ENCODE peak calls at places on chromosome 20, in four cellular contexts. G, V, R and M are unnamed samples.

GRCh38 chr20:39429716-39430115 is 467.6 kb downstream of the DHX35 start:
- DNase-seq in G (peak; percentile 20), V (no peak), R (no peak), M (no peak)

GRCh38 chr20:58086763-58087566 is 141.5 kb downstream of the ANKRD60 start:
- DNase-seq in G (peak; percentile 51), V (peak; percentile 67), R (peak; percentile 45), M (no peak)

GRCh38 chr20:10739575-10739974 is 65.8 kb upstream of the JAG1 start:
- DNase-seq in G (no peak), V (no peak), R (no peak), M (no peak)

GRCh38 chr20:34364013-34364382 is 925 bp downstream of the ITCH start:
- DNase-seq in G (no peak), V (no peak), R (no peak), M (no peak)

GRCh38 chr20:24560571-24561485 is 91.4 kb downstream of the SYNDIG1 start:
- DNase-seq in G (no peak), V (no peak), R (no peak), M (no peak)

GRCh38 chr20:41734506-41734945 is 116.3 kb upstream of the CHD6 start:
- DNase-seq in G (peak; percentile 75), V (peak; percentile 74), R (peak; percentile 76), M (no peak)

GRCh38 chr20:41047975-41048305 is 19.3 kb downstream of the TOP1 start:
- DNase-seq in G (no peak), V (no peak), R (no peak), M (no peak)

GRCh38 chr20:57198359-57199072 is 67.9 kb downstream of the BMP7 start:
- DNase-seq in G (no peak), V (no peak), R (no peak), M (no peak)

GRCh38 chr20:53399592-53400335 is 193.9 kb downstream of the ZNF217 start:
- DNase-seq in G (no peak), V (no peak), R (no peak), M (no peak)

GRCh38 chr20:12723811-12724210 is 285.0 kb upstream of the SPTLC3 start:
- DNase-seq in G (no peak), V (no peak), R (no peak), M (no peak)

GRCh38 chr20:61800359-61801064 is 265.2 kb downstream of the TAF4 start:
- DNase-seq in G (no peak), V (no peak), R (no peak), M (no peak)

GRCh38 chr20:45111799-45112471 is 3.0 kb downstream of the WFDC5 start:
- DNase-seq in G (peak; percentile 56), V (peak; percentile 75), R (peak; percentile 43), M (no peak)

GRCh38 chr20:52103911-52104545 is 87.6 kb downstream of the ZFP64 start:
- DNase-seq in G (no peak), V (peak; percentile 70), R (no peak), M (no peak)

GRCh38 chr20:53708129-53708968 is 114.7 kb upstream of the ZNF217 start:
- DNase-seq in G (no peak), V (no peak), R (no peak), M (peak; percentile 94)

GRCh38 chr20:36575066-36575743 is 1.8 kb downstream of the TGIF2 start:
- DNase-seq in G (peak; percentile 73), V (peak; percentile 64), R (peak; percentile 39), M (no peak)

GRCh38 chr20:61789329-61789728 is 276.4 kb downstream of the TAF4 start:
- DNase-seq in G (no peak), V (no peak), R (no peak), M (no peak)

GRCh38 chr20:13017235-13017634 is 8.5 kb downstream of the SPTLC3 start:
- DNase-seq in G (no peak), V (no peak), R (no peak), M (no peak)

GRCh38 chr20:52303281-52303950 is 111.8 kb upstream of the ZFP64 start:
- DNase-seq in G (no peak), V (no peak), R (no peak), M (no peak)

GRCh38 chr20:48877299-48877698 is 44.2 kb upstream of the ARFGEF2 start:
- DNase-seq in G (no peak), V (no peak), R (no peak), M (no peak)

GRCh38 chr20:10357974-10358373 is 76.0 kb downstream of the MKKS start:
- DNase-seq in G (no peak), V (no peak), R (no peak), M (no peak)

GRCh38 chr20:48431635-48432034 is 396.2 kb downstream of the PREX1 start:
- DNase-seq in G (no peak), V (no peak), R (no peak), M (no peak)

GRCh38 chr20:40932436-40932835 is 96.2 kb upstream of the TOP1 start:
- DNase-seq in G (no peak), V (no peak), R (no peak), M (no peak)

GRCh38 chr20:62688855-62689460 is 19.7 kb upstream of the NTSR1 start:
- DNase-seq in G (peak; percentile 29), V (no peak), R (no peak), M (no peak)

GRCh38 chr20:15242773-15243172 is 905.4 kb upstream of the FLRT3 start:
- DNase-seq in G (no peak), V (no peak), R (no peak), M (no peak)

GRCh38 chr20:46563170-46563847 is 12.9 kb upstream of the OCSTAMP start:
- DNase-seq in G (no peak), V (peak; percentile 68), R (peak; percentile 36), M (no peak)

GRCh38 chr20:21510414-21510971 is 3.4 kb downstream of the NKX2-2 start:
- DNase-seq in G (no peak), V (peak; percentile 62), R (no peak), M (no peak)

GRCh38 chr20:61749406-61750075 is 316.1 kb downstream of the TAF4 start:
- DNase-seq in G (no peak), V (no peak), R (no peak), M (no peak)

GRCh38 chr20:57540889-57541288 is 15.9 kb upstream of the CTCFL start:
- DNase-seq in G (no peak), V (no peak), R (no peak), M (no peak)

GRCh38 chr20:3547906-3548305 is 77.1 kb downstream of the ATRN start:
- DNase-seq in G (peak; percentile 52), V (no peak), R (no peak), M (no peak)

GRCh38 chr20:10332656-10333421 is 101.2 kb downstream of the MKKS start:
- DNase-seq in G (no peak), V (no peak), R (no peak), M (no peak)

GRCh38 chr20:64119681-64120341 is 12.4 kb upstream of the NPBWR2 start:
- DNase-seq in G (no peak), V (peak; percentile 49), R (no peak), M (no peak)

GRCh38 chr20:44115762-44116644 is 71.0 kb downstream of the JPH2 start:
- DNase-seq in G (no peak), V (no peak), R (no peak), M (no peak)

GRCh38 chr20:46752639-46753235 is 43.3 kb downstream of the SLC2A10 start:
- DNase-seq in G (peak; percentile 63), V (peak; percentile 80), R (peak; percentile 48), M (no peak)

GRCh38 chr20:11686900-11687543 is 230.7 kb upstream of the BTBD3 start:
- DNase-seq in G (no peak), V (peak; percentile 66), R (no peak), M (no peak)

GRCh38 chr20:1618954-1619550 is 757 bp downstream of the SIRPB1 start:
- DNase-seq in G (peak; percentile 0), V (no peak), R (peak; percentile 0), M (no peak)
- TF ChIP-seq HDAC2 in G (no peak), V (no peak), R (no peak), M (no peak)

GRCh38 chr20:32476684-32477593 is 108.2 kb downstream of the NOL4L start:
- DNase-seq in G (no peak), V (no peak), R (no peak), M (no peak)
- H4K20me1 ChIP-seq in G (peaks cover 61% of the 10 kb centered on the region), V (peaks cover 20% of the 10 kb centered on the region), R (no peaks in the 10 kb centered on the region), M (peaks cover 7% of the 10 kb centered on the region)

GRCh38 chr20:60718743-60719142 is 533.3 kb upstream of the CDH4 start:
- DNase-seq in G (no peak), V (peak; percentile 79), R (peak; percentile 14), M (no peak)
- TF ChIP-seq HDAC2 in G (no peak), V (no peak), R (no peak), M (no peak)

GRCh38 chr20:4898845-4899244 is 102.5 kb downstream of the SLC23A2 start:
- DNase-seq in G (no peak), V (no peak), R (no peak), M (no peak)
- H4K20me1 ChIP-seq in G (no peaks in the 10 kb centered on the region), V (no peaks in the 10 kb centered on the region), R (no peaks in the 10 kb centered on the region), M (no peaks in the 10 kb centered on the region)

GRCh38 chr20:23095504-23095903 is 9.4 kb upstream of the CD93 start:
- DNase-seq in G (no peak), V (no peak), R (no peak), M (no peak)

GRCh38 chr20:23096986-23097520 is 10.9 kb upstream of the CD93 start:
- DNase-seq in G (no peak), V (no peak), R (no peak), M (no peak)

GRCh38 chr20:23100021-23100753 is 14.1 kb upstream of the CD93 start:
- DNase-seq in G (no peak), V (no peak), R (no peak), M (no peak)

GRCh38 chr20:23096073-23096472 is 9.9 kb upstream of the CD93 start:
- DNase-seq in G (no peak), V (no peak), R (no peak), M (no peak)

DNA sequence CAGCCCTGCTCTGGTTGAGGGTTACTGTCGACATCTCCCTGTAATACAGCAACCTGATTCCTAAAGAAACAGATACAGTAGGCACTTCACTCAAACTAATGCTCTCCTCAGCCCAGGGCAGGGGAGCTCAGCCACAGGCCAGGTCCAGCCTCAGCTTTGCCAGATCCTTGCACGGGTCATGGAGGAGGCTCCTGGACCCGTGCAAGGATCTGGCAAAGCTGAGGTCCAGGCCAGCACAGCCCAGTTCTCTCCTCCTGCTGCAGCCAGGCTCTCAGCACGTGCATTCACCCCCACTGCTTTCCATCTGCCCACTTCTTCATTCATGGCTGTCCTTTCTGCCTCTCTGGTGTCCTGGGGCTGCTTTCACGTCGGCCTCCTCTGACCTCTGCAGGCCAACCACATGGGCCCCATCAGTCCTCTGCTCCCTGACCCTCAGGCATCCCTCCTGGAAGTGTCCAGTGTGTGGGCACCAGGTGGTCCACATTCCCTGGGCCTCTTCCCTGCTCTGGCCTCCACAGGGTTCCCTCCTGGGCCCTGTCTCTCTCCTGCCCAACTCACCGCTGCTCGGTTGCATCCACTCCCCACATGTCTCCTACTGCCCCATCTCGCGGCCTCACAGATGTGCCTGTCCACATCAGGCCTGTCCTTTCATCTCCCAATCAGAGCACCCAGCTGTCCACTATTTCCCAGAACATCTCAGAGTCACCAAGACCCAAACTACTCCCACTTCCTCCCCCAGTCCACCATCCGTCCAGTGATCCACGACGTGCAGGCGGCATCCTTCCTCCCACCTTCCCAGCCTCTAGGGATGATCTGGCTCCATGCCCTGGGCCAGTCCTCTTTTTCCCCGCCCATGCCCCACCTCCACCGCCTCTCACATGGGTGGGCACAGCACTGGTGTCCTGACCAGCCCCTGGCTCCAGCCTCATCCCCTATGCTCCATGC is 11.8 kb upstream of the CD93 start:
- DNase-seq in G (no peak), V (no peak), R (no peak), M (no peak)
- TF ChIP-seq HDAC2 in G (no peak), V (no peak), R (no peak), M (no peak)